ENCODE peak calls at places on chromosomes 16 and 17, in five cellular contexts. One of them, this sample, is unnamed.
A peak's percentile ranks its signal among the peaks of the same experiment; 100 is the strongest.

GRCh38 chr17:49969134-49969759 is at the start of gene DLX4:
- DNase-seq in stimulated activated CD4-positive, alpha-beta T cell treated with anti-CD3 and anti-CD28 coated beads, Interleukin-12 subunit alpha, Interleukin-12 subunit beta, amount 100 ng/mL, for 48 hours: no peak
- DNase-seq in naive thymus-derived CD4-positive, alpha-beta T cell: no peak
- DNase-seq in mucosa of gallbladder: no peak
- DNase-seq in kidney glomerular epithelial cell: no peak
- DNase-seq in this sample: no peak

GRCh38 chr16:764848-765487 is 4.4 kb downstream of the MSLN start:
- DNase-seq in stimulated activated CD4-positive, alpha-beta T cell treated with anti-CD3 and anti-CD28 coated beads, Interleukin-12 subunit alpha, Interleukin-12 subunit beta, amount 100 ng/mL, for 48 hours: no peak
- DNase-seq in naive thymus-derived CD4-positive, alpha-beta T cell: no peak
- DNase-seq in mucosa of gallbladder: no peak
- DNase-seq in kidney glomerular epithelial cell: no peak
- DNase-seq in this sample: no peak

GRCh38 chr16:71930013-71930563 is 34.8 kb downstream of the IST1 start:
- DNase-seq in stimulated activated CD4-positive, alpha-beta T cell treated with anti-CD3 and anti-CD28 coated beads, Interleukin-12 subunit alpha, Interleukin-12 subunit beta, amount 100 ng/mL, for 48 hours: no peak
- DNase-seq in naive thymus-derived CD4-positive, alpha-beta T cell: no peak
- DNase-seq in mucosa of gallbladder: no peak
- DNase-seq in kidney glomerular epithelial cell: no peak
- DNase-seq in this sample: no peak

GRCh38 chr17:58995247-58995940 is 111.3 kb downstream of the TRIM37 start:
- DNase-seq in stimulated activated CD4-positive, alpha-beta T cell treated with anti-CD3 and anti-CD28 coated beads, Interleukin-12 subunit alpha, Interleukin-12 subunit beta, amount 100 ng/mL, for 48 hours: no peak
- DNase-seq in naive thymus-derived CD4-positive, alpha-beta T cell: no peak
- DNase-seq in mucosa of gallbladder: no peak
- DNase-seq in kidney glomerular epithelial cell: no peak
- DNase-seq in this sample: no peak

GRCh38 chr16:21260870-21261791 is 17.0 kb downstream of the CRYM start:
- DNase-seq in stimulated activated CD4-positive, alpha-beta T cell treated with anti-CD3 and anti-CD28 coated beads, Interleukin-12 subunit alpha, Interleukin-12 subunit beta, amount 100 ng/mL, for 48 hours: no peak
- DNase-seq in naive thymus-derived CD4-positive, alpha-beta T cell: no peak
- DNase-seq in mucosa of gallbladder: peak; percentile 87
- DNase-seq in kidney glomerular epithelial cell: peak; percentile 91
- DNase-seq in this sample: no peak

GRCh38 chr16:51326131-51326856 is 175.2 kb upstream of the SALL1 start:
- DNase-seq in stimulated activated CD4-positive, alpha-beta T cell treated with anti-CD3 and anti-CD28 coated beads, Interleukin-12 subunit alpha, Interleukin-12 subunit beta, amount 100 ng/mL, for 48 hours: no peak
- DNase-seq in naive thymus-derived CD4-positive, alpha-beta T cell: no peak
- DNase-seq in mucosa of gallbladder: no peak
- DNase-seq in kidney glomerular epithelial cell: peak; percentile 28
- DNase-seq in this sample: no peak

GRCh38 chr16:57533618-57534336 is 2.6 kb downstream of the CCDC102A start:
- DNase-seq in stimulated activated CD4-positive, alpha-beta T cell treated with anti-CD3 and anti-CD28 coated beads, Interleukin-12 subunit alpha, Interleukin-12 subunit beta, amount 100 ng/mL, for 48 hours: no peak
- DNase-seq in naive thymus-derived CD4-positive, alpha-beta T cell: no peak
- DNase-seq in mucosa of gallbladder: no peak
- DNase-seq in kidney glomerular epithelial cell: no peak
- DNase-seq in this sample: peak; percentile 81

GRCh38 chr16:10812352-10813122 is 6.1 kb downstream of the TVP23A start:
- DNase-seq in stimulated activated CD4-positive, alpha-beta T cell treated with anti-CD3 and anti-CD28 coated beads, Interleukin-12 subunit alpha, Interleukin-12 subunit beta, amount 100 ng/mL, for 48 hours: no peak
- DNase-seq in naive thymus-derived CD4-positive, alpha-beta T cell: no peak
- DNase-seq in mucosa of gallbladder: no peak
- DNase-seq in kidney glomerular epithelial cell: no peak
- DNase-seq in this sample: no peak

GRCh38 chr17:61459968-61460718 is 7.9 kb downstream of the TBX4 start:
- DNase-seq in stimulated activated CD4-positive, alpha-beta T cell treated with anti-CD3 and anti-CD28 coated beads, Interleukin-12 subunit alpha, Interleukin-12 subunit beta, amount 100 ng/mL, for 48 hours: no peak
- DNase-seq in naive thymus-derived CD4-positive, alpha-beta T cell: no peak
- DNase-seq in mucosa of gallbladder: no peak
- DNase-seq in kidney glomerular epithelial cell: no peak
- DNase-seq in this sample: no peak

GRCh38 chr16:19305443-19305842 is 19.9 kb downstream of the CLEC19A start:
- DNase-seq in stimulated activated CD4-positive, alpha-beta T cell treated with anti-CD3 and anti-CD28 coated beads, Interleukin-12 subunit alpha, Interleukin-12 subunit beta, amount 100 ng/mL, for 48 hours: no peak
- DNase-seq in naive thymus-derived CD4-positive, alpha-beta T cell: no peak
- DNase-seq in mucosa of gallbladder: no peak
- DNase-seq in kidney glomerular epithelial cell: no peak
- DNase-seq in this sample: no peak

GRCh38 chr17:75680431-75680830 is 13.3 kb downstream of the SAP30BP start:
- DNase-seq in stimulated activated CD4-positive, alpha-beta T cell treated with anti-CD3 and anti-CD28 coated beads, Interleukin-12 subunit alpha, Interleukin-12 subunit beta, amount 100 ng/mL, for 48 hours: no peak
- DNase-seq in naive thymus-derived CD4-positive, alpha-beta T cell: no peak
- DNase-seq in mucosa of gallbladder: no peak
- DNase-seq in kidney glomerular epithelial cell: no peak
- DNase-seq in this sample: no peak

GRCh38 chr16:68286153-68287074 is 22.1 kb downstream of the SLC7A6 start:
- DNase-seq in stimulated activated CD4-positive, alpha-beta T cell treated with anti-CD3 and anti-CD28 coated beads, Interleukin-12 subunit alpha, Interleukin-12 subunit beta, amount 100 ng/mL, for 48 hours: no peak
- DNase-seq in naive thymus-derived CD4-positive, alpha-beta T cell: no peak
- DNase-seq in mucosa of gallbladder: no peak
- DNase-seq in kidney glomerular epithelial cell: no peak
- DNase-seq in this sample: peak; percentile 87

GRCh38 chr17:75498726-75499213 is 16.6 kb downstream of the CASKIN2 start:
- DNase-seq in stimulated activated CD4-positive, alpha-beta T cell treated with anti-CD3 and anti-CD28 coated beads, Interleukin-12 subunit alpha, Interleukin-12 subunit beta, amount 100 ng/mL, for 48 hours: no peak
- DNase-seq in naive thymus-derived CD4-positive, alpha-beta T cell: no peak
- DNase-seq in mucosa of gallbladder: no peak
- DNase-seq in kidney glomerular epithelial cell: no peak
- DNase-seq in this sample: no peak

This sample was measured in Jurkat, Clone E6-1.